ENCODE peak calls at places on chromosomes 2 and 18, in nine cellular contexts. M is heart left ventricle, E is stomach, I is tibial nerve, Z is endothelial cell of umbilical vein, Y is transverse colon, O is lower leg skin, G is H54, X is body of pancreas. P is an unnamed sample.
A peak's percentile ranks its signal among the peaks of the same experiment; 100 is the strongest.

GRCh38 chr2:159381574-159381973 is 95.1 kb upstream of the WDSUB1 start:
- DNase-seq in Z (no peak), M (no peak), O (no peak), G (no peak), Y (no peak), X (no peak), I (no peak), E (no peak), P (no peak)

GRCh38 chr2:102664439-102665042 is 45.2 kb downstream of the SLC9A2 start:
- DNase-seq in O (no peak), G (no peak), Y (peak; percentile 61), X (no peak), E (no peak), Z (no peak), I (no peak), M (no peak), P (no peak)

GRCh38 chr2:3204031-3204430 is 173.6 kb downstream of the EIPR1 start:
- DNase-seq in M (no peak), E (no peak), Y (no peak), Z (no peak), I (no peak), O (no peak), G (no peak), X (no peak), P (no peak)

GRCh38 chr2:121335294-121336290 is 50.6 kb upstream of the TFCP2L1 start:
- DNase-seq in M (no peak), Z (no peak), I (no peak), E (peak; percentile 24), Y (peak; percentile 29), O (peak; percentile 72), G (no peak), X (peak; percentile 51), P (peak; percentile 77)

GRCh38 chr18:23933407-23933806 is 81.1 kb upstream of the TTC39C start:
- DNase-seq in I (no peak), Y (no peak), X (no peak), G (no peak), E (no peak), M (no peak), O (no peak), Z (peak; percentile 17), P (no peak)

GRCh38 chr18:13051950-13052349 is 60.8 kb downstream of the CEP192 start:
- DNase-seq in X (no peak), M (no peak), O (no peak), E (no peak), Y (no peak), I (no peak), Z (peak; percentile 61), G (no peak), P (no peak)

GRCh38 chr2:222903234-222904220 is 42.7 kb downstream of the ACSL3 start:
- DNase-seq in Y (peak; percentile 30), G (no peak), E (peak; percentile 45), Z (peak; percentile 71), O (no peak), I (no peak), M (no peak), X (peak; percentile 48), P (no peak)

GRCh38 chr2:27485496-27485895 is 4.0 kb downstream of the IFT172 start:
- DNase-seq in X (no peak), I (no peak), Y (no peak), O (no peak), M (no peak), E (no peak), Z (no peak), G (no peak), P (no peak)

GRCh38 chr2:199458806-199459285 is 1.1 kb upstream of the SATB2 start:
- DNase-seq in M (peak; percentile 31), I (no peak), Z (peak; percentile 56), X (peak; percentile 43), O (peak; percentile 88), E (no peak), Y (no peak), G (no peak), P (peak; percentile 71)

GRCh38 chr2:96146881-96147592 is 1.8 kb upstream of the DUSP2 start:
- DNase-seq in I (no peak), Y (peak; percentile 6), Z (no peak), X (no peak), O (no peak), E (no peak), M (peak; percentile 23), G (no peak), P (peak; percentile 56)

GRCh38 chr2:96146151-96146880 is 1.1 kb upstream of the DUSP2 start:
- DNase-seq in X (no peak), G (no peak), Y (peak; percentile 73), M (peak; percentile 66), Z (no peak), E (peak; percentile 47), O (no peak), I (no peak), P (peak; percentile 85)

GRCh38 chr2:96144481-96145027 is 686 bp downstream of the DUSP2 start:
- DNase-seq in O (no peak), I (no peak), Z (no peak), Y (peak; percentile 52), G (no peak), M (no peak), X (peak; percentile 48), E (no peak), P (peak; percentile 72)

GRCh38 chr2:96143848-96144480 is 1.3 kb downstream of the DUSP2 start:
- DNase-seq in Y (peak; percentile 36), Z (no peak), E (peak; percentile 48), G (no peak), O (no peak), X (no peak), M (peak; percentile 29), I (no peak), P (peak; percentile 61)

GRCh38 chr2:96145028-96145939 is at the start of gene DUSP2:
- DNase-seq in E (peak; percentile 82), I (peak; percentile 27), O (peak; percentile 95), Y (peak; percentile 87), G (no peak), X (peak; percentile 65), M (peak; percentile 77), Z (peak; percentile 56), P (peak; percentile 83)
- TF ChIP-seq POLR2A in E (peak; percentile 54), I (peak; percentile 51), O (peak; percentile 37), Y (peak; percentile 74), G (no peak), X (peak; percentile 62), M (no peak), Z (no peak), P (no peak)

GRCh38 chr2:60558536-60558935 is 5.1 kb upstream of the BCL11A start:
- DNase-seq in O (no peak), G (no peak), E (no peak), X (no peak), Z (no peak), Y (no peak), M (no peak), I (no peak), P (no peak)

GRCh38 chr2:60555794-60556161 is 2.3 kb upstream of the BCL11A start:
- DNase-seq in E (no peak), Y (no peak), G (no peak), M (no peak), O (no peak), X (no peak), I (no peak), Z (no peak), P (no peak)

GRCh38 chr2:60555066-60555793 is 1.8 kb upstream of the BCL11A start:
- DNase-seq in O (peak; percentile 87), Z (peak; percentile 71), G (peak; percentile 30), Y (peak; percentile 80), X (peak; percentile 78), I (no peak), M (peak; percentile 59), E (peak; percentile 72), P (no peak)

GRCh38 chr2:60556441-60556997 is 3.1 kb upstream of the BCL11A start:
- DNase-seq in I (no peak), X (no peak), M (peak; percentile 27), O (no peak), Z (no peak), G (no peak), E (no peak), Y (peak; percentile 32), P (no peak)

GRCh38 chr2:60556998-60557955 is 3.8 kb upstream of the BCL11A start:
- DNase-seq in Z (no peak), O (no peak), G (no peak), X (no peak), M (no peak), Y (no peak), E (no peak), I (no peak), P (no peak)
- TF ChIP-seq POLR2A in Z (no peak), O (no peak), G (no peak), X (no peak), M (no peak), Y (no peak), E (no peak), I (no peak), P (no peak)

GRCh38 chr2:119240311-119241204 is 16.9 kb downstream of the STEAP3 start:
- DNase-seq in Z (no peak), O (no peak), M (peak; percentile 86), I (no peak), G (peak; percentile 77), X (peak; percentile 79), E (peak; percentile 80), Y (peak; percentile 60), P (no peak)
- TF ChIP-seq POLR2A in Z (no peak), O (no peak), M (no peak), I (no peak), G (peak; percentile 9), X (no peak), E (no peak), Y (no peak), P (no peak)

DNA sequence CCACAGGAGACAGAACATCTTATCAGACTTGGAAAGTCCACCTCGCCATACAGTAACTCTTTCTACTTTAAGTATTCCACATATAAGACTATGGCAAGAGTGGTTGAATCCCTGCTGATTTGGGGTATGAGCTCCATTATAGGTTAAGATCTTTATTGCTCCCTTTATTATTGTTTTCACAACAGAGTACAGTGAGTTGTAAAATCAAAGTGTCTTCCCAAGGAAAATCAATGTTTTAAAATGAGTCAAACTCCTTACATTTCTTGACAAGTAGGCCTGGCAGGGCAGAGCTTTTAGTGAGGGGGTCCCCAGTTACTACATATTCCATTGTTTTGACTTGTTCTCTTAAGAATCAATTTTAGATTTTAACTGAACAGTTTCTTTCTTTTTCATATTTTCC is 49.6 kb upstream of the STAT1 start:
- DNase-seq in G (no peak), Z (no peak), E (no peak), Y (no peak), O (no peak), M (no peak), X (no peak), I (no peak), P (no peak)
- TF ChIP-seq POLR2A in G (no peak), Z (no peak), E (no peak), Y (no peak), O (no peak), M (no peak), X (no peak), I (no peak), P (no peak)

GRCh38 chr2:200901459-200902072 is 12.4 kb downstream of the NIF3L1 start:
- DNase-seq in Y (peak; percentile 67), E (peak; percentile 72), X (peak; percentile 69), M (peak; percentile 67), O (no peak), I (peak; percentile 30), G (peak; percentile 65), Z (peak; percentile 91), P (peak; percentile 83)
- TF ChIP-seq POLR2A in Y (no peak), E (no peak), X (no peak), M (no peak), O (no peak), I (no peak), G (no peak), Z (no peak), P (no peak)